ENCODE peak calls at places on chromosomes 2 and 18, in seven cellular contexts. Q, F, X, Y, V, K and W are unnamed samples.
A peak's percentile ranks its signal among the peaks of the same experiment; 100 is the strongest.

GRCh38 chr2:217402622-217403383 is 542.9 kb upstream of the TNP1 start:
- DNase-seq in Y (no peak), K (no peak), V (no peak), F (no peak), Q (no peak), X (no peak), W (no peak)

GRCh38 chr2:28765316-28765715 is 13.7 kb downstream of the PPP1CB start:
- DNase-seq in X (no peak), Q (no peak), K (no peak), Y (no peak), V (no peak), F (peak; percentile 9), W (no peak)

GRCh38 chr18:56028514-56028913 is 440.5 kb upstream of the TCF4 start:
- DNase-seq in X (no peak), Y (no peak), Q (peak; percentile 20), F (peak; percentile 80), K (no peak), V (no peak), W (no peak)

GRCh38 chr2:237551071-237551574 is 15.3 kb upstream of the PRLH start:
- DNase-seq in X (no peak), K (no peak), F (no peak), V (no peak), Y (no peak), Q (no peak), W (no peak)

GRCh38 chr2:180728928-180729559 is 251.4 kb upstream of the UBE2E3 start:
- DNase-seq in Q (peak; percentile 93), X (no peak), F (peak; percentile 94), Y (no peak), V (no peak), K (no peak), W (no peak)

GRCh38 chr2:128062571-128062970 is 28.4 kb upstream of the UGGT1 start:
- DNase-seq in Q (no peak), F (no peak), K (no peak), Y (no peak), X (no peak), V (no peak), W (no peak)

GRCh38 chr2:28234807-28235206 is 157.9 kb upstream of the FOSL2 start:
- DNase-seq in F (no peak), X (no peak), Q (no peak), K (no peak), V (no peak), Y (no peak), W (no peak)

GRCh38 chr18:3814840-3815239 is 364.9 kb downstream of the TGIF1 start:
- DNase-seq in X (no peak), V (no peak), Y (no peak), Q (no peak), K (no peak), F (peak; percentile 74), W (no peak)

GRCh38 chr2:64326578-64327050 is 127.3 kb upstream of the LGALSL start:
- DNase-seq in V (no peak), Y (no peak), K (no peak), X (no peak), F (no peak), Q (no peak), W (no peak)

GRCh38 chr2:172169611-172170010 is 66.9 kb upstream of the DLX2 start:
- DNase-seq in F (no peak), Y (no peak), V (no peak), X (no peak), Q (no peak), K (no peak), W (no peak)

GRCh38 chr18:7617738-7618422 is 50.8 kb downstream of the PTPRM start:
- DNase-seq in K (peak; percentile 74), Q (peak; percentile 75), F (peak; percentile 70), Y (peak; percentile 74), X (no peak), V (peak; percentile 29), W (no peak)

GRCh38 chr2:88003074-88003755 is 13.1 kb downstream of the RNU2-63P start:
- DNase-seq in Q (no peak), F (no peak), K (no peak), V (no peak), Y (peak; percentile 73), X (no peak), W (peak; percentile 72)

GRCh38 chr2:217902281-217903141 is 100.3 kb downstream of the TNS1 start:
- DNase-seq in V (no peak), Q (peak; percentile 68), F (peak; percentile 88), Y (peak; percentile 52), X (no peak), K (peak; percentile 46), W (no peak)

GRCh38 chr2:19299032-19299431 is 59.4 kb downstream of the OSR1 start:
- DNase-seq in V (no peak), K (no peak), Q (peak; percentile 78), Y (no peak), X (no peak), F (peak; percentile 77), W (no peak)

GRCh38 chr2:174263989-174264388 is 15.7 kb upstream of the OLA1 start:
- DNase-seq in Y (no peak), V (no peak), Q (peak; percentile 51), X (no peak), K (peak; percentile 44), F (peak; percentile 83), W (no peak)

GRCh38 chr2:140442319-140442718 is 1662.1 kb upstream of the NXPH2 start:
- DNase-seq in Q (peak; percentile 67), F (peak; percentile 8), K (no peak), X (no peak), V (no peak), Y (peak; percentile 29), W (no peak)

GRCh38 chr2:113157108-113157896 is 16.5 kb upstream of the PSD4 start:
- DNase-seq in V (no peak), Q (no peak), Y (peak; percentile 70), X (no peak), F (no peak), K (peak; percentile 63), W (peak; percentile 64)

GRCh38 chr2:96427917-96428316 is 77.2 kb downstream of the NEURL3 start:
- DNase-seq in Q (peak; percentile 57), X (no peak), Y (peak; percentile 57), F (peak; percentile 70), K (peak; percentile 79), V (no peak), W (no peak)

GRCh38 chr2:30764021-30764800 is 43.0 kb downstream of the CAPN13 start:
- DNase-seq in X (no peak), Y (no peak), F (no peak), Q (no peak), K (no peak), V (no peak), W (no peak)
- H3K4me2 ChIP-seq in X (no peak overlapping the region), Y (no peak overlapping the region), F (no peak overlapping the region), Q (no peak overlapping the region), K (no peak overlapping the region), V (no peak overlapping the region), W (no peak overlapping the region)

GRCh38 chr2:166104084-166104483 is 23.7 kb downstream of the SCN1A start:
- DNase-seq in F (no peak), Y (no peak), X (no peak), Q (no peak), V (no peak), K (no peak), W (no peak)
- H3K23ac ChIP-seq in F (no peak overlapping the region), Y (no peak overlapping the region), X (no peak overlapping the region), Q (no peak overlapping the region), V (no peak overlapping the region), K (no peak overlapping the region), W (no peak overlapping the region)

GRCh38 chr2:226183550-226183949 is 616.1 kb downstream of the IRS1 start:
- DNase-seq in X (no peak), K (no peak), Y (no peak), F (peak; percentile 32), V (no peak), Q (peak; percentile 21), W (no peak)
- H3K27ac ChIP-seq in X (no peak overlapping the region), K (no peak overlapping the region), Y (no peak overlapping the region), F (peak overlapping the region; percentile 100), V (no peak overlapping the region), Q (no peak overlapping the region), W (no peak overlapping the region)

GRCh38 chr18:1578505-1578904 is 673.8 kb downstream of the ADCYAP1 start:
- DNase-seq in Y (no peak), X (no peak), Q (no peak), V (no peak), K (no peak), F (no peak), W (no peak)

DNA sequence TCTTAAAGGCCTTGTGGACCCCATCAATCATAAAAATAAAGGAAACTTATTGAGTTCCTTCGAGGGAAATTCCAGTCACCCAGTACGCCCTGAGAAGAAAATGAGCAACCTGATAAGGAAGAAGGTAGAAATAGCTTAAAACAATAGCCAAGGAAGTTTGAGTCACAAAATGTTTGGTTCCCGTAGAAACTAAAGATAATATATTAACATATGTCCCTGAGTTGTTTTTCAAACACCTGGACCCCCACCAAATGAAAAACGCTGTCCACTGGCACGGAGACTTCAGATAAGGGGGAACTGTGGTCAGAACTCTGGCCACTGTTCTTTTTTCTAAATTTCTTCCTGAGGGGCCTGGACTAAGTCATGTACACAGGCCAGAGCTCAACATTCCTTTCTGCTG is 669.1 kb downstream of the ADCYAP1 start:
- DNase-seq in V (no peak), F (no peak), Y (no peak), K (no peak), X (no peak), Q (no peak), W (no peak)
- H3K4me2 ChIP-seq in V (no peak overlapping the region), F (no peak overlapping the region), Y (no peak overlapping the region), K (no peak overlapping the region), X (no peak overlapping the region), Q (no peak overlapping the region), W (no peak overlapping the region)

DNA sequence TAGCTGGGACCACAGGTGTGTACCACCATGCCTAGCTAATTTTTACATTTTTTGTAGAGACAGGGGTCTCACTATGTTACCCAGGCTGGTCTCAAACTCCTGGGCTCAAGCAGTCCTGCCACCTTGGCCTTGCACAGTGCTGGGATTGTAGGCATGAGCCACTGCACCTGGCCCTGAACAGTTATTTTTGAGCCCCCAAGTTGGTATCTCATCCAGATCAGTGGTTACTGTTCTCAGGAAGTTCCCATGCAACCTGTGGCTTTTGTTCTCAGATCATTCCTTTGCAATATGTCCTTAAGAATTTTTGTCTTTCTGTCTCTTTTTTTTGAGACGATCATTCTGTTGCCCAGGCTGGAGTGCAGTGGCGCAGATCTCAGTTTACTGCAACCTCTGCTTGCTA is 7.7 kb upstream of the CCDC138 start:
- DNase-seq in V (no peak), X (no peak), F (no peak), K (no peak), Y (no peak), Q (no peak), W (no peak)
- H3K23ac ChIP-seq in V (no peak overlapping the region), X (no peak overlapping the region), F (no peak overlapping the region), K (no peak overlapping the region), Y (no peak overlapping the region), Q (no peak overlapping the region), W (no peak overlapping the region)